ENCODE peak calls at places on chromosomes 5 and 9, in ten cellular contexts. D is cardiac septum, Y is SW 1271, K is T-cell, G is NCI-H1105 treated with DMSO at 0.1 percent for 48 hours, Z is Kasumi-1, N is Peyer's patch, H is NCI-H2029, O is Right ventricle myocardium superior, E is ELF-1. M is an unnamed sample.
A peak's percentile ranks its signal among the peaks of the same experiment; 100 is the strongest.

GRCh38 chr5:14810282-14810681 is 61.3 kb downstream of the ANKH start:
- DNase-seq in D (no peak), Y (no peak), K (no peak), G (no peak), Z (no peak), N (no peak), H (no peak), O (no peak), E (no peak), M (no peak)

GRCh38 chr5:138565100-138565821 is 9.9 kb downstream of the HSPA9 start:
- DNase-seq in D (no peak), Y (no peak), K (no peak), G (no peak), Z (no peak), N (no peak), H (no peak), O (no peak), E (no peak), M (peak; percentile 63)

GRCh38 chr5:21164425-21164824 is 1176.4 kb upstream of the CDH18 start:
- DNase-seq in D (no peak), Y (no peak), K (no peak), G (no peak), Z (no peak), N (no peak), H (no peak), O (no peak), E (no peak), M (no peak)

GRCh38 chr5:91864902-91865420 is 481.8 kb upstream of the ARRDC3 start:
- DNase-seq in D (no peak), Y (no peak), K (no peak), G (no peak), Z (no peak), N (no peak), H (no peak), O (no peak), E (no peak), M (no peak)

GRCh38 chr5:168881427-168882149 is 302.4 kb upstream of the PANK3 start:
- DNase-seq in D (no peak), Y (no peak), K (no peak), G (no peak), Z (no peak), N (no peak), H (no peak), O (no peak), E (peak; percentile 91), M (no peak)

GRCh38 chr5:146007270-146007669 is 70.9 kb downstream of the SH3RF2 start:
- DNase-seq in D (no peak), Y (no peak), K (no peak), G (no peak), Z (peak; percentile 54), N (no peak), H (no peak), O (no peak), E (no peak), M (no peak)

GRCh38 chr9:121921444-121921843 is 171.7 kb downstream of the TTLL11 start:
- DNase-seq in D (no peak), Y (no peak), K (no peak), G (no peak), Z (no peak), N (no peak), H (no peak), O (no peak), E (no peak), M (no peak)

GRCh38 chr5:80308526-80308925 is 11.3 kb upstream of the SPZ1 start:
- DNase-seq in D (no peak), Y (no peak), K (no peak), G (no peak), Z (no peak), N (no peak), H (no peak), O (no peak), E (peak; percentile 52), M (no peak)

GRCh38 chr5:102809033-102809432 is 53.9 kb downstream of the PAM start:
- DNase-seq in D (no peak), Y (no peak), K (no peak), G (no peak), Z (no peak), N (no peak), H (peak; percentile 40), O (no peak), E (no peak), M (no peak)

GRCh38 chr5:74393943-74394342 is 246.6 kb downstream of the ENC1 start:
- DNase-seq in D (no peak), Y (no peak), K (no peak), G (no peak), Z (no peak), N (no peak), H (no peak), O (no peak), E (no peak), M (peak; percentile 4)

GRCh38 chr9:6461619-6462018 is 48.6 kb downstream of the UHRF2 start:
- DNase-seq in D (no peak), Y (no peak), K (no peak), G (no peak), Z (no peak), N (no peak), H (no peak), O (no peak), E (no peak), M (no peak)

GRCh38 chr9:77712533-77713130 is 64.5 kb upstream of the GNA14 start:
- DNase-seq in D (no peak), Y (peak; percentile 49), K (no peak), G (no peak), Z (no peak), N (no peak), H (no peak), O (no peak), E (no peak), M (no peak)

GRCh38 chr5:61919920-61920319 is 386.1 kb upstream of the KIF2A start:
- DNase-seq in D (no peak), Y (no peak), K (no peak), G (peak; percentile 96), Z (no peak), N (no peak), H (peak; percentile 80), O (no peak), E (no peak), M (no peak)

GRCh38 chr5:169893586-169893985 is 86.7 kb downstream of the INSYN2B start:
- DNase-seq in D (no peak), Y (no peak), K (no peak), G (no peak), Z (no peak), N (no peak), H (no peak), O (no peak), E (no peak), M (no peak)

GRCh38 chr5:142000709-142001484 is 11.9 kb downstream of the GNPDA1 start:
- DNase-seq in D (no peak), Y (no peak), K (no peak), G (peak; percentile 3), Z (peak; percentile 20), N (no peak), H (no peak), O (no peak), E (peak; percentile 54), M (no peak)

GRCh38 chr5:181054871-181055494 is 14.9 kb downstream of the BTNL9 start:
- DNase-seq in D (no peak), Y (no peak), K (no peak), G (no peak), Z (no peak), N (no peak), H (no peak), O (no peak), E (no peak), M (no peak)

GRCh38 chr5:119321569-119322311 is 34.1 kb upstream of the TNFAIP8 start:
- DNase-seq in D (no peak), Y (no peak), K (no peak), G (no peak), Z (no peak), N (no peak), H (no peak), O (no peak), E (no peak), M (no peak)

GRCh38 chr5:147391781-147392180 is 118.1 kb downstream of the DPYSL3 start:
- DNase-seq in D (no peak), Y (peak; percentile 26), K (no peak), G (no peak), Z (peak; percentile 82), N (no peak), H (no peak), O (no peak), E (peak; percentile 68), M (no peak)

GRCh38 chr9:100427366-100428263 is 672 bp downstream of the MSANTD3 start:
- DNase-seq in D (peak; percentile 78), Y (peak; percentile 73), K (peak; percentile 5), G (peak; percentile 42), Z (peak; percentile 40), N (peak; percentile 47), H (peak; percentile 31), O (peak; percentile 61), E (peak; percentile 71), M (no peak)

GRCh38 chr9:4508246-4508906 is 18.1 kb downstream of the SLC1A1 start:
- DNase-seq in D (no peak), Y (no peak), K (no peak), G (no peak), Z (no peak), N (no peak), H (no peak), O (no peak), E (no peak), M (no peak)

GRCh38 chr9:123484130-123484529 is 128.1 kb downstream of the CRB2 start:
- DNase-seq in D (no peak), Y (no peak), K (no peak), G (no peak), Z (no peak), N (no peak), H (no peak), O (no peak), E (no peak), M (no peak)

GRCh38 chr9:107703651-107704050 is 214.1 kb upstream of the KLF4 start:
- DNase-seq in D (no peak), Y (no peak), K (no peak), G (no peak), Z (no peak), N (no peak), H (no peak), O (no peak), E (no peak), M (no peak)

GRCh38 chr5:145295236-145295635 is 539.9 kb downstream of the PRELID2 start:
- DNase-seq in D (no peak), Y (no peak), K (no peak), G (no peak), Z (no peak), N (no peak), H (no peak), O (no peak), E (no peak), M (no peak)

GRCh38 chr9:33161011-33161588 is 6.0 kb downstream of the B4GALT1 start:
- DNase-seq in D (no peak), Y (peak; percentile 60), K (no peak), G (no peak), Z (peak; percentile 27), N (peak; percentile 62), H (peak; percentile 38), O (peak; percentile 76), E (peak; percentile 92), M (no peak)

GRCh38 chr5:18465833-18466681 is 831.8 kb downstream of the TAF11L14 start:
- DNase-seq in D (no peak), Y (peak; percentile 44), K (no peak), G (peak; percentile 45), Z (peak; percentile 61), N (peak; percentile 30), H (peak; percentile 35), O (no peak), E (peak; percentile 84), M (no peak)

GRCh38 chr5:177452688-177453638 is 6.3 kb downstream of the PRR7 start:
- DNase-seq in D (no peak), Y (no peak), K (no peak), G (no peak), Z (peak; percentile 11), N (no peak), H (no peak), O (no peak), E (peak; percentile 74), M (no peak)

GRCh38 chr9:112174223-112174964 is 703 bp downstream of the SUSD1 start:
- DNase-seq in D (peak; percentile 87), Y (peak; percentile 20), K (peak; percentile 39), G (peak; percentile 50), Z (peak; percentile 52), N (peak; percentile 71), H (peak; percentile 45), O (peak; percentile 88), E (peak; percentile 22), M (peak; percentile 49)

GRCh38 chr9:113184509-113184908 is 33.7 kb downstream of the SLC31A2 start:
- DNase-seq in D (no peak), Y (no peak), K (no peak), G (no peak), Z (no peak), N (no peak), H (no peak), O (no peak), E (no peak), M (no peak)